ENCODE peak calls at places on chromosome 2, in four cellular contexts. Q is cardiac muscle cell, I is fibroblast of the aortic adventitia, N is fibroblast of mammary gland. F is an unnamed sample.

GRCh38 chr2:60051991-60052390 is 501.5 kb downstream of the BCL11A start:
- DNase-seq in Q (no peak), I (no peak), N (no peak), F (no peak)

GRCh38 chr2:3958969-3959368 is 255.6 kb downstream of the DCDC2C start:
- DNase-seq in Q (no peak), I (no peak), N (no peak), F (no peak)

GRCh38 chr2:111118455-111119003 is 2.2 kb upstream of the BCL2L11 start:
- DNase-seq in I (no peak), N (no peak), Q (no peak), F (no peak)

GRCh38 chr2:29042581-29043075 is 31.7 kb downstream of the PCARE start:
- DNase-seq in N (peak), I (peak), Q (no peak), F (peak)

GRCh38 chr2:239036819-239037558 is 189.1 kb downstream of the TWIST2 start:
- DNase-seq in N (no peak), Q (no peak), I (no peak), F (no peak)

GRCh38 chr2:25362564-25363145 is 20.9 kb upstream of the DNMT3A start:
- DNase-seq in Q (no peak), N (no peak), I (no peak), F (peak)

GRCh38 chr2:197599285-197599965 is 76.0 kb downstream of the RFTN2 start:
- DNase-seq in I (peak), Q (no peak), N (peak), F (peak)

GRCh38 chr2:231326404-231326803 is 69.1 kb upstream of the B3GNT7 start:
- DNase-seq in Q (no peak), I (no peak), N (no peak), F (no peak)

GRCh38 chr2:58734365-58734764 is 493.2 kb upstream of the FANCL start:
- DNase-seq in Q (no peak), I (no peak), N (peak), F (no peak)

GRCh38 chr2:233082222-233082933 is 22.2 kb downstream of the INPP5D start:
- DNase-seq in N (no peak), Q (no peak), I (no peak), F (no peak)

GRCh38 chr2:200864206-200864976 is at the start of gene CLK1:
- DNase-seq in N (peak), Q (peak), I (peak), F (peak)

GRCh38 chr2:143161982-143162837 is 33.0 kb downstream of the ARHGAP15 start:
- DNase-seq in I (peak), N (peak), Q (peak), F (peak)

GRCh38 chr2:234961784-234962183 is 10.0 kb downstream of the SH3BP4 start:
- DNase-seq in Q (no peak), I (no peak), N (no peak), F (no peak)

GRCh38 chr2:212726403-212726802 is 187.8 kb upstream of the ERBB4 start:
- DNase-seq in N (no peak), I (no peak), Q (no peak), F (no peak)

GRCh38 chr2:26086155-26086634 is 52.3 kb downstream of the RAB10 start:
- DNase-seq in N (peak), I (peak), Q (no peak), F (peak)

GRCh38 chr2:17646096-17646554 is 105.6 kb downstream of the VSNL1 start:
- DNase-seq in I (peak), N (peak), Q (peak), F (peak)
- H3K4me3 ChIP-seq in I (no peak), N (no peak), Q (no peak), F (no peak)

DNA sequence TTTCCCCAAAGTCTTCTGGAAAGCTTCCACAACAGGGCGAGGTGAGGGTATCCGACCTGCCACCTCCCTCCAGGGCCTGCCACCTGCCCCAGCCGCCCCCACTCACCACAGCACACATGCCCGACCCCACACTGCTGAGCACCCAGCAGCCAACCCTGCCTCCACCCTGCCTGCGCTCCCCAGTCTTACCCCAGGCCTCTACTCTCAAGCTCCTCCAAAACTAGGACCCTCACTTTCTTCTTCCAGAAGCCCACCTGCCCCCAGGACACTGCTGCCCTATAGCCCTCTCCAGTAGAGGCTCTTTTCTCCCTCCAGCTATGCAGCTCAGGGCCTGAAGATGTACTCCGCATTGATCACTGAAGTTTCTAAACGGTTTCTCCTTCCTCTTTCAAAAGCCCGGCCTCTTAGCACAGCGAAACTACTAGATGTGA is 128.9 kb upstream of the SLC1A4 start:
- DNase-seq in Q (no peak), I (no peak), N (no peak), F (no peak)
- H3K4me3 ChIP-seq in Q (no peak), I (no peak), N (no peak), F (peak)

GRCh38 chr2:190781604-190782198 is 98.9 kb upstream of the GLS start:
- DNase-seq in Q (peak), N (peak), I (peak), F (peak)
- H3K4me3 ChIP-seq in Q (no peak), N (no peak), I (no peak), F (no peak)

GRCh38 chr2:85525029-85525428 is 13.9 kb upstream of the MAT2A start:
- DNase-seq in I (no peak), N (no peak), Q (no peak), F (no peak)
- H3K4me3 ChIP-seq in I (no peak), N (no peak), Q (no peak), F (no peak)